ENCODE peak calls at places on chromosomes 6 and 20, in six cellular contexts. D, T, H, X, J and W are unnamed samples.

GRCh38 chr20:24968278-24968677 is 19.2 kb downstream of the CST7 start:
- DNase-seq in D (no peak), T (no peak), H (no peak), X (no peak), J (peak), W (no peak)

GRCh38 chr20:1302578-1303541 is 26.1 kb downstream of the SDCBP2 start:
- DNase-seq in D (no peak), T (no peak), H (no peak), X (no peak), J (no peak), W (no peak)

GRCh38 chr20:61120595-61121515 is 131.2 kb upstream of the CDH4 start:
- DNase-seq in D (peak), T (no peak), H (no peak), X (peak), J (peak), W (peak)

GRCh38 chr6:3457710-3458605 is 1.1 kb upstream of the SLC22A23 start:
- DNase-seq in D (no peak), T (peak), H (no peak), X (peak), J (peak), W (no peak)

GRCh38 chr6:136752554-136752953 is 39.7 kb downstream of the MAP3K5 start:
- DNase-seq in D (no peak), T (no peak), H (no peak), X (no peak), J (peak), W (no peak)

GRCh38 chr6:5365430-5366195 is 104.3 kb downstream of the FARS2 start:
- DNase-seq in D (no peak), T (no peak), H (no peak), X (no peak), J (no peak), W (no peak)

GRCh38 chr20:62775206-62775605 is 21.1 kb upstream of the MRGBP start:
- DNase-seq in D (no peak), T (no peak), H (no peak), X (no peak), J (no peak), W (no peak)

GRCh38 chr20:58109126-58109880 is 119.2 kb downstream of the ANKRD60 start:
- DNase-seq in D (no peak), T (no peak), H (no peak), X (no peak), J (no peak), W (peak)

GRCh38 chr6:135904666-135905065 is 53.2 kb downstream of the PDE7B start:
- DNase-seq in D (no peak), T (no peak), H (no peak), X (no peak), J (no peak), W (no peak)

GRCh38 chr6:17998442-17998841 is 11.0 kb upstream of the KIF13A start:
- DNase-seq in D (no peak), T (no peak), H (no peak), X (no peak), J (peak), W (no peak)

GRCh38 chr20:43984587-43984986 is 69.9 kb downstream of the TOX2 start:
- DNase-seq in D (no peak), T (no peak), H (no peak), X (no peak), J (no peak), W (no peak)

GRCh38 chr20:24953621-24954133 is 4.6 kb downstream of the CST7 start:
- DNase-seq in D (no peak), T (no peak), H (no peak), X (no peak), J (peak), W (no peak)

GRCh38 chr6:37024665-37025337 is 19.3 kb downstream of the FGD2 start:
- DNase-seq in D (no peak), T (no peak), H (no peak), X (no peak), J (peak), W (no peak)

GRCh38 chr6:44105146-44105545 is 22.1 kb downstream of the MRPL14 start:
- DNase-seq in D (no peak), T (no peak), H (no peak), X (no peak), J (no peak), W (no peak)

GRCh38 chr20:4794846-4795245 is 73.1 kb downstream of the PRND start:
- DNase-seq in D (no peak), T (no peak), H (no peak), X (no peak), J (no peak), W (no peak)

GRCh38 chr6:3592371-3592941 is 135.6 kb upstream of the SLC22A23 start:
- DNase-seq in D (no peak), T (no peak), H (no peak), X (no peak), J (no peak), W (no peak)

GRCh38 chr20:32203556-32204484 is 3.7 kb downstream of the PLAGL2 start:
- DNase-seq in D (no peak), T (peak), H (no peak), X (no peak), J (no peak), W (no peak)

GRCh38 chr6:81606965-81607381 is 145.5 kb downstream of the TENT5A start:
- DNase-seq in D (no peak), T (no peak), H (no peak), X (no peak), J (no peak), W (no peak)

GRCh38 chr6:112269165-112269564 is 14.8 kb upstream of the LAMA4 start:
- DNase-seq in D (no peak), T (no peak), H (no peak), X (no peak), J (peak), W (no peak)

GRCh38 chr20:17545127-17545526 is 13.9 kb upstream of the BFSP1 start:
- DNase-seq in D (no peak), T (no peak), H (no peak), X (no peak), J (no peak), W (no peak)